ENCODE peak calls at places on chromosome 11, in eight cellular contexts. One of them, this sample, is unnamed.
A peak's percentile ranks its signal among the peaks of the same experiment; 100 is the strongest.

GRCh38 chr11:34427171-34427805 is 11.4 kb upstream of the CAT start:
- DNase-seq in stimulated activated effector memory CD8-positive, alpha-beta T cell treated with anti-CD3 and anti-CD28 coated beads, Interleukin-12 subunit alpha, Interleukin-12 subunit beta, amount 100 ng/mL, for 72 hours: no peak
- DNase-seq in Caki2: peak; percentile 82
- DNase-seq in activated CD4-positive, CD25-positive, alpha-beta regulatory T cell: no peak
- DNase-seq in GM06990: no peak
- DNase-seq in H9: no peak
- DNase-seq in cardiac muscle cell: peak; percentile 85
- DNase-seq in activated naive CD8-positive, alpha-beta T cell treated with anti-CD3 and anti-CD28 coated beads, Interleukin-2, amount 50 U/mL, for 16 hours: no peak
- DNase-seq in this sample: no peak

GRCh38 chr11:71996946-71997345 is 1.8 kb upstream of the IL18BP start:
- DNase-seq in stimulated activated effector memory CD8-positive, alpha-beta T cell treated with anti-CD3 and anti-CD28 coated beads, Interleukin-12 subunit alpha, Interleukin-12 subunit beta, amount 100 ng/mL, for 72 hours: no peak
- DNase-seq in Caki2: no peak
- DNase-seq in activated CD4-positive, CD25-positive, alpha-beta regulatory T cell: no peak
- DNase-seq in GM06990: no peak
- DNase-seq in H9: no peak
- DNase-seq in cardiac muscle cell: no peak
- DNase-seq in activated naive CD8-positive, alpha-beta T cell treated with anti-CD3 and anti-CD28 coated beads, Interleukin-2, amount 50 U/mL, for 16 hours: no peak
- DNase-seq in this sample: no peak

GRCh38 chr11:103624708-103625623 is 411.5 kb upstream of the DDI1 start:
- DNase-seq in stimulated activated effector memory CD8-positive, alpha-beta T cell treated with anti-CD3 and anti-CD28 coated beads, Interleukin-12 subunit alpha, Interleukin-12 subunit beta, amount 100 ng/mL, for 72 hours: no peak
- DNase-seq in Caki2: peak; percentile 88
- DNase-seq in activated CD4-positive, CD25-positive, alpha-beta regulatory T cell: no peak
- DNase-seq in GM06990: no peak
- DNase-seq in H9: no peak
- DNase-seq in cardiac muscle cell: peak; percentile 93
- DNase-seq in activated naive CD8-positive, alpha-beta T cell treated with anti-CD3 and anti-CD28 coated beads, Interleukin-2, amount 50 U/mL, for 16 hours: no peak
- DNase-seq in this sample: no peak

GRCh38 chr11:34262601-34263081 is 95.2 kb downstream of the ABTB2 start:
- DNase-seq in stimulated activated effector memory CD8-positive, alpha-beta T cell treated with anti-CD3 and anti-CD28 coated beads, Interleukin-12 subunit alpha, Interleukin-12 subunit beta, amount 100 ng/mL, for 72 hours: no peak
- DNase-seq in Caki2: no peak
- DNase-seq in activated CD4-positive, CD25-positive, alpha-beta regulatory T cell: no peak
- DNase-seq in GM06990: no peak
- DNase-seq in H9: no peak
- DNase-seq in cardiac muscle cell: no peak
- DNase-seq in activated naive CD8-positive, alpha-beta T cell treated with anti-CD3 and anti-CD28 coated beads, Interleukin-2, amount 50 U/mL, for 16 hours: no peak
- DNase-seq in this sample: no peak

GRCh38 chr11:110715541-110715940 is 3.3 kb upstream of the ARHGAP20 start:
- DNase-seq in stimulated activated effector memory CD8-positive, alpha-beta T cell treated with anti-CD3 and anti-CD28 coated beads, Interleukin-12 subunit alpha, Interleukin-12 subunit beta, amount 100 ng/mL, for 72 hours: no peak
- DNase-seq in Caki2: no peak
- DNase-seq in activated CD4-positive, CD25-positive, alpha-beta regulatory T cell: no peak
- DNase-seq in GM06990: no peak
- DNase-seq in H9: no peak
- DNase-seq in cardiac muscle cell: peak; percentile 81
- DNase-seq in activated naive CD8-positive, alpha-beta T cell treated with anti-CD3 and anti-CD28 coated beads, Interleukin-2, amount 50 U/mL, for 16 hours: no peak
- DNase-seq in this sample: no peak

GRCh38 chr11:46669606-46670243 is 30.7 kb downstream of the ARHGAP1 start:
- DNase-seq in stimulated activated effector memory CD8-positive, alpha-beta T cell treated with anti-CD3 and anti-CD28 coated beads, Interleukin-12 subunit alpha, Interleukin-12 subunit beta, amount 100 ng/mL, for 72 hours: no peak
- DNase-seq in Caki2: no peak
- DNase-seq in activated CD4-positive, CD25-positive, alpha-beta regulatory T cell: no peak
- DNase-seq in GM06990: no peak
- DNase-seq in H9: no peak
- DNase-seq in cardiac muscle cell: no peak
- DNase-seq in activated naive CD8-positive, alpha-beta T cell treated with anti-CD3 and anti-CD28 coated beads, Interleukin-2, amount 50 U/mL, for 16 hours: no peak
- DNase-seq in this sample: no peak

GRCh38 chr11:95445746-95446333 is 214.8 kb upstream of the SESN3 start:
- DNase-seq in stimulated activated effector memory CD8-positive, alpha-beta T cell treated with anti-CD3 and anti-CD28 coated beads, Interleukin-12 subunit alpha, Interleukin-12 subunit beta, amount 100 ng/mL, for 72 hours: no peak
- DNase-seq in Caki2: no peak
- DNase-seq in activated CD4-positive, CD25-positive, alpha-beta regulatory T cell: no peak
- DNase-seq in GM06990: no peak
- DNase-seq in H9: peak; percentile 39
- DNase-seq in cardiac muscle cell: no peak
- DNase-seq in activated naive CD8-positive, alpha-beta T cell treated with anti-CD3 and anti-CD28 coated beads, Interleukin-2, amount 50 U/mL, for 16 hours: no peak
- DNase-seq in this sample: no peak

GRCh38 chr11:126716456-126717083 is 284.0 kb downstream of the KIRREL3 start:
- DNase-seq in stimulated activated effector memory CD8-positive, alpha-beta T cell treated with anti-CD3 and anti-CD28 coated beads, Interleukin-12 subunit alpha, Interleukin-12 subunit beta, amount 100 ng/mL, for 72 hours: peak; percentile 19
- DNase-seq in Caki2: peak; percentile 26
- DNase-seq in activated CD4-positive, CD25-positive, alpha-beta regulatory T cell: no peak
- DNase-seq in GM06990: no peak
- DNase-seq in H9: peak; percentile 57
- DNase-seq in cardiac muscle cell: peak; percentile 51
- DNase-seq in activated naive CD8-positive, alpha-beta T cell treated with anti-CD3 and anti-CD28 coated beads, Interleukin-2, amount 50 U/mL, for 16 hours: no peak
- DNase-seq in this sample: no peak

GRCh38 chr11:110730773-110731172 is 18.5 kb upstream of the ARHGAP20 start:
- DNase-seq in stimulated activated effector memory CD8-positive, alpha-beta T cell treated with anti-CD3 and anti-CD28 coated beads, Interleukin-12 subunit alpha, Interleukin-12 subunit beta, amount 100 ng/mL, for 72 hours: no peak
- DNase-seq in Caki2: no peak
- DNase-seq in activated CD4-positive, CD25-positive, alpha-beta regulatory T cell: no peak
- DNase-seq in GM06990: peak; percentile 3
- DNase-seq in H9: no peak
- DNase-seq in cardiac muscle cell: no peak
- DNase-seq in activated naive CD8-positive, alpha-beta T cell treated with anti-CD3 and anti-CD28 coated beads, Interleukin-2, amount 50 U/mL, for 16 hours: no peak
- DNase-seq in this sample: no peak

GRCh38 chr11:120467627-120468026 is 43.9 kb upstream of the GRIK4 start:
- DNase-seq in stimulated activated effector memory CD8-positive, alpha-beta T cell treated with anti-CD3 and anti-CD28 coated beads, Interleukin-12 subunit alpha, Interleukin-12 subunit beta, amount 100 ng/mL, for 72 hours: no peak
- DNase-seq in Caki2: peak; percentile 2
- DNase-seq in activated CD4-positive, CD25-positive, alpha-beta regulatory T cell: no peak
- DNase-seq in GM06990: no peak
- DNase-seq in H9: no peak
- DNase-seq in cardiac muscle cell: no peak
- DNase-seq in activated naive CD8-positive, alpha-beta T cell treated with anti-CD3 and anti-CD28 coated beads, Interleukin-2, amount 50 U/mL, for 16 hours: no peak
- DNase-seq in this sample: no peak

GRCh38 chr11:17927643-17928343 is 85.1 kb downstream of the SERGEF start:
- DNase-seq in stimulated activated effector memory CD8-positive, alpha-beta T cell treated with anti-CD3 and anti-CD28 coated beads, Interleukin-12 subunit alpha, Interleukin-12 subunit beta, amount 100 ng/mL, for 72 hours: no peak
- DNase-seq in Caki2: no peak
- DNase-seq in activated CD4-positive, CD25-positive, alpha-beta regulatory T cell: no peak
- DNase-seq in GM06990: no peak
- DNase-seq in H9: no peak
- DNase-seq in cardiac muscle cell: peak; percentile 40
- DNase-seq in activated naive CD8-positive, alpha-beta T cell treated with anti-CD3 and anti-CD28 coated beads, Interleukin-2, amount 50 U/mL, for 16 hours: no peak
- DNase-seq in this sample: no peak

GRCh38 chr11:133821776-133822175 is 23.5 kb downstream of the SPATA19 start:
- DNase-seq in stimulated activated effector memory CD8-positive, alpha-beta T cell treated with anti-CD3 and anti-CD28 coated beads, Interleukin-12 subunit alpha, Interleukin-12 subunit beta, amount 100 ng/mL, for 72 hours: no peak
- DNase-seq in Caki2: no peak
- DNase-seq in activated CD4-positive, CD25-positive, alpha-beta regulatory T cell: no peak
- DNase-seq in GM06990: no peak
- DNase-seq in H9: peak; percentile 85
- DNase-seq in cardiac muscle cell: peak; percentile 57
- DNase-seq in activated naive CD8-positive, alpha-beta T cell treated with anti-CD3 and anti-CD28 coated beads, Interleukin-2, amount 50 U/mL, for 16 hours: no peak
- DNase-seq in this sample: peak; percentile 69

GRCh38 chr11:128488471-128488870 is 98.9 kb downstream of the ETS1 start:
- DNase-seq in stimulated activated effector memory CD8-positive, alpha-beta T cell treated with anti-CD3 and anti-CD28 coated beads, Interleukin-12 subunit alpha, Interleukin-12 subunit beta, amount 100 ng/mL, for 72 hours: no peak
- DNase-seq in Caki2: no peak
- DNase-seq in activated CD4-positive, CD25-positive, alpha-beta regulatory T cell: no peak
- DNase-seq in GM06990: no peak
- DNase-seq in H9: no peak
- DNase-seq in cardiac muscle cell: peak; percentile 95
- DNase-seq in activated naive CD8-positive, alpha-beta T cell treated with anti-CD3 and anti-CD28 coated beads, Interleukin-2, amount 50 U/mL, for 16 hours: no peak
- DNase-seq in this sample: no peak

GRCh38 chr11:122215244-122215992 is 99.4 kb upstream of the BLID start:
- DNase-seq in stimulated activated effector memory CD8-positive, alpha-beta T cell treated with anti-CD3 and anti-CD28 coated beads, Interleukin-12 subunit alpha, Interleukin-12 subunit beta, amount 100 ng/mL, for 72 hours: peak; percentile 4
- DNase-seq in Caki2: peak; percentile 62
- DNase-seq in activated CD4-positive, CD25-positive, alpha-beta regulatory T cell: no peak
- DNase-seq in GM06990: peak; percentile 28
- DNase-seq in H9: peak; percentile 84
- DNase-seq in cardiac muscle cell: peak; percentile 97
- DNase-seq in activated naive CD8-positive, alpha-beta T cell treated with anti-CD3 and anti-CD28 coated beads, Interleukin-2, amount 50 U/mL, for 16 hours: no peak
- DNase-seq in this sample: peak; percentile 86

GRCh38 chr11:123578778-123579481 is 75.5 kb downstream of the SCN3B start:
- DNase-seq in stimulated activated effector memory CD8-positive, alpha-beta T cell treated with anti-CD3 and anti-CD28 coated beads, Interleukin-12 subunit alpha, Interleukin-12 subunit beta, amount 100 ng/mL, for 72 hours: no peak
- DNase-seq in Caki2: no peak
- DNase-seq in activated CD4-positive, CD25-positive, alpha-beta regulatory T cell: no peak
- DNase-seq in GM06990: no peak
- DNase-seq in H9: no peak
- DNase-seq in cardiac muscle cell: no peak
- DNase-seq in activated naive CD8-positive, alpha-beta T cell treated with anti-CD3 and anti-CD28 coated beads, Interleukin-2, amount 50 U/mL, for 16 hours: no peak
- DNase-seq in this sample: no peak

GRCh38 chr11:66846671-66847091 is 3.4 kb downstream of the RCE1 start:
- DNase-seq in stimulated activated effector memory CD8-positive, alpha-beta T cell treated with anti-CD3 and anti-CD28 coated beads, Interleukin-12 subunit alpha, Interleukin-12 subunit beta, amount 100 ng/mL, for 72 hours: no peak
- DNase-seq in Caki2: no peak
- DNase-seq in activated CD4-positive, CD25-positive, alpha-beta regulatory T cell: no peak
- DNase-seq in GM06990: no peak
- DNase-seq in H9: no peak
- DNase-seq in cardiac muscle cell: no peak
- DNase-seq in activated naive CD8-positive, alpha-beta T cell treated with anti-CD3 and anti-CD28 coated beads, Interleukin-2, amount 50 U/mL, for 16 hours: no peak
- DNase-seq in this sample: no peak

GRCh38 chr11:46293066-46293465 is 15.6 kb downstream of the CREB3L1 start:
- DNase-seq in stimulated activated effector memory CD8-positive, alpha-beta T cell treated with anti-CD3 and anti-CD28 coated beads, Interleukin-12 subunit alpha, Interleukin-12 subunit beta, amount 100 ng/mL, for 72 hours: no peak
- DNase-seq in Caki2: no peak
- DNase-seq in activated CD4-positive, CD25-positive, alpha-beta regulatory T cell: no peak
- DNase-seq in GM06990: no peak
- DNase-seq in H9: no peak
- DNase-seq in cardiac muscle cell: no peak
- DNase-seq in activated naive CD8-positive, alpha-beta T cell treated with anti-CD3 and anti-CD28 coated beads, Interleukin-2, amount 50 U/mL, for 16 hours: no peak
- DNase-seq in this sample: no peak

GRCh38 chr11:47595967-47596366 is 1.8 kb upstream of the C1QTNF4 start:
- DNase-seq in stimulated activated effector memory CD8-positive, alpha-beta T cell treated with anti-CD3 and anti-CD28 coated beads, Interleukin-12 subunit alpha, Interleukin-12 subunit beta, amount 100 ng/mL, for 72 hours: no peak
- DNase-seq in Caki2: no peak
- DNase-seq in activated CD4-positive, CD25-positive, alpha-beta regulatory T cell: no peak
- DNase-seq in GM06990: no peak
- DNase-seq in H9: no peak
- DNase-seq in cardiac muscle cell: no peak
- DNase-seq in activated naive CD8-positive, alpha-beta T cell treated with anti-CD3 and anti-CD28 coated beads, Interleukin-2, amount 50 U/mL, for 16 hours: no peak
- DNase-seq in this sample: no peak

GRCh38 chr11:7651700-7652099 is 21.6 kb downstream of the CYB5R2 start:
- DNase-seq in stimulated activated effector memory CD8-positive, alpha-beta T cell treated with anti-CD3 and anti-CD28 coated beads, Interleukin-12 subunit alpha, Interleukin-12 subunit beta, amount 100 ng/mL, for 72 hours: no peak
- DNase-seq in Caki2: no peak
- DNase-seq in activated CD4-positive, CD25-positive, alpha-beta regulatory T cell: no peak
- DNase-seq in GM06990: no peak
- DNase-seq in H9: no peak
- DNase-seq in cardiac muscle cell: no peak
- DNase-seq in activated naive CD8-positive, alpha-beta T cell treated with anti-CD3 and anti-CD28 coated beads, Interleukin-2, amount 50 U/mL, for 16 hours: no peak
- DNase-seq in this sample: no peak

GRCh38 chr11:6681949-6682348 is 1.2 kb downstream of the MRPL17 start:
- DNase-seq in stimulated activated effector memory CD8-positive, alpha-beta T cell treated with anti-CD3 and anti-CD28 coated beads, Interleukin-12 subunit alpha, Interleukin-12 subunit beta, amount 100 ng/mL, for 72 hours: no peak
- DNase-seq in Caki2: no peak
- DNase-seq in activated CD4-positive, CD25-positive, alpha-beta regulatory T cell: no peak
- DNase-seq in GM06990: no peak
- DNase-seq in H9: no peak
- DNase-seq in cardiac muscle cell: peak; percentile 46
- DNase-seq in activated naive CD8-positive, alpha-beta T cell treated with anti-CD3 and anti-CD28 coated beads, Interleukin-2, amount 50 U/mL, for 16 hours: no peak
- DNase-seq in this sample: no peak

GRCh38 chr11:65442952-65443351 is 20.4 kb downstream of the NEAT1 start:
- DNase-seq in stimulated activated effector memory CD8-positive, alpha-beta T cell treated with anti-CD3 and anti-CD28 coated beads, Interleukin-12 subunit alpha, Interleukin-12 subunit beta, amount 100 ng/mL, for 72 hours: no peak
- DNase-seq in Caki2: peak; percentile 25
- DNase-seq in activated CD4-positive, CD25-positive, alpha-beta regulatory T cell: no peak
- DNase-seq in GM06990: peak; percentile 65
- DNase-seq in H9: no peak
- DNase-seq in cardiac muscle cell: peak; percentile 38
- DNase-seq in activated naive CD8-positive, alpha-beta T cell treated with anti-CD3 and anti-CD28 coated beads, Interleukin-2, amount 50 U/mL, for 16 hours: no peak
- DNase-seq in this sample: no peak

GRCh38 chr11:75428301-75428724 is 4.7 kb downstream of the KLHL35 start:
- DNase-seq in stimulated activated effector memory CD8-positive, alpha-beta T cell treated with anti-CD3 and anti-CD28 coated beads, Interleukin-12 subunit alpha, Interleukin-12 subunit beta, amount 100 ng/mL, for 72 hours: peak; percentile 18
- DNase-seq in Caki2: no peak
- DNase-seq in activated CD4-positive, CD25-positive, alpha-beta regulatory T cell: peak; percentile 31
- DNase-seq in GM06990: peak; percentile 64
- DNase-seq in H9: peak; percentile 87
- DNase-seq in cardiac muscle cell: peak; percentile 94
- DNase-seq in activated naive CD8-positive, alpha-beta T cell treated with anti-CD3 and anti-CD28 coated beads, Interleukin-2, amount 50 U/mL, for 16 hours: peak; percentile 26
- DNase-seq in this sample: no peak

GRCh38 chr11:44979536-44980399 is 29.1 kb upstream of the TP53I11 start:
- DNase-seq in stimulated activated effector memory CD8-positive, alpha-beta T cell treated with anti-CD3 and anti-CD28 coated beads, Interleukin-12 subunit alpha, Interleukin-12 subunit beta, amount 100 ng/mL, for 72 hours: no peak
- DNase-seq in Caki2: no peak
- DNase-seq in activated CD4-positive, CD25-positive, alpha-beta regulatory T cell: no peak
- DNase-seq in GM06990: no peak
- DNase-seq in H9: peak; percentile 62
- DNase-seq in cardiac muscle cell: no peak
- DNase-seq in activated naive CD8-positive, alpha-beta T cell treated with anti-CD3 and anti-CD28 coated beads, Interleukin-2, amount 50 U/mL, for 16 hours: no peak
- DNase-seq in this sample: no peak

GRCh38 chr11:674406-674805 is 20.6 kb downstream of the DEAF1 start:
- DNase-seq in stimulated activated effector memory CD8-positive, alpha-beta T cell treated with anti-CD3 and anti-CD28 coated beads, Interleukin-12 subunit alpha, Interleukin-12 subunit beta, amount 100 ng/mL, for 72 hours: no peak
- DNase-seq in Caki2: no peak
- DNase-seq in activated CD4-positive, CD25-positive, alpha-beta regulatory T cell: no peak
- DNase-seq in GM06990: no peak
- DNase-seq in H9: no peak
- DNase-seq in cardiac muscle cell: no peak
- DNase-seq in activated naive CD8-positive, alpha-beta T cell treated with anti-CD3 and anti-CD28 coated beads, Interleukin-2, amount 50 U/mL, for 16 hours: no peak
- DNase-seq in this sample: no peak

GRCh38 chr11:114556135-114556534 is 3.5 kb downstream of the NXPE1 start:
- DNase-seq in stimulated activated effector memory CD8-positive, alpha-beta T cell treated with anti-CD3 and anti-CD28 coated beads, Interleukin-12 subunit alpha, Interleukin-12 subunit beta, amount 100 ng/mL, for 72 hours: no peak
- DNase-seq in Caki2: no peak
- DNase-seq in activated CD4-positive, CD25-positive, alpha-beta regulatory T cell: no peak
- DNase-seq in GM06990: no peak
- DNase-seq in H9: no peak
- DNase-seq in cardiac muscle cell: no peak
- DNase-seq in activated naive CD8-positive, alpha-beta T cell treated with anti-CD3 and anti-CD28 coated beads, Interleukin-2, amount 50 U/mL, for 16 hours: no peak
- DNase-seq in this sample: no peak

GRCh38 chr11:111793863-111794262 is 27.7 kb upstream of the PPP2R1B start:
- DNase-seq in stimulated activated effector memory CD8-positive, alpha-beta T cell treated with anti-CD3 and anti-CD28 coated beads, Interleukin-12 subunit alpha, Interleukin-12 subunit beta, amount 100 ng/mL, for 72 hours: no peak
- DNase-seq in Caki2: peak; percentile 44
- DNase-seq in activated CD4-positive, CD25-positive, alpha-beta regulatory T cell: no peak
- DNase-seq in GM06990: no peak
- DNase-seq in H9: no peak
- DNase-seq in cardiac muscle cell: peak; percentile 18
- DNase-seq in activated naive CD8-positive, alpha-beta T cell treated with anti-CD3 and anti-CD28 coated beads, Interleukin-2, amount 50 U/mL, for 16 hours: no peak
- DNase-seq in this sample: no peak

GRCh38 chr11:88414385-88414861 is 76.9 kb upstream of the CTSC start:
- DNase-seq in stimulated activated effector memory CD8-positive, alpha-beta T cell treated with anti-CD3 and anti-CD28 coated beads, Interleukin-12 subunit alpha, Interleukin-12 subunit beta, amount 100 ng/mL, for 72 hours: no peak
- DNase-seq in Caki2: no peak
- DNase-seq in activated CD4-positive, CD25-positive, alpha-beta regulatory T cell: no peak
- DNase-seq in GM06990: no peak
- DNase-seq in H9: no peak
- DNase-seq in cardiac muscle cell: peak; percentile 93
- DNase-seq in activated naive CD8-positive, alpha-beta T cell treated with anti-CD3 and anti-CD28 coated beads, Interleukin-2, amount 50 U/mL, for 16 hours: no peak
- DNase-seq in this sample: no peak

GRCh38 chr11:73358071-73358470 is 18.1 kb upstream of the RELT start:
- DNase-seq in stimulated activated effector memory CD8-positive, alpha-beta T cell treated with anti-CD3 and anti-CD28 coated beads, Interleukin-12 subunit alpha, Interleukin-12 subunit beta, amount 100 ng/mL, for 72 hours: no peak
- DNase-seq in Caki2: no peak
- DNase-seq in activated CD4-positive, CD25-positive, alpha-beta regulatory T cell: no peak
- DNase-seq in GM06990: no peak
- DNase-seq in H9: no peak
- DNase-seq in cardiac muscle cell: no peak
- DNase-seq in activated naive CD8-positive, alpha-beta T cell treated with anti-CD3 and anti-CD28 coated beads, Interleukin-2, amount 50 U/mL, for 16 hours: no peak
- DNase-seq in this sample: no peak

GRCh38 chr11:61362542-61362875 is 335 bp downstream of the TMEM138 start:
- DNase-seq in stimulated activated effector memory CD8-positive, alpha-beta T cell treated with anti-CD3 and anti-CD28 coated beads, Interleukin-12 subunit alpha, Interleukin-12 subunit beta, amount 100 ng/mL, for 72 hours: peak; percentile 8
- DNase-seq in Caki2: no peak
- DNase-seq in activated CD4-positive, CD25-positive, alpha-beta regulatory T cell: peak; percentile 14
- DNase-seq in GM06990: no peak
- DNase-seq in H9: no peak
- DNase-seq in cardiac muscle cell: peak; percentile 67
- DNase-seq in activated naive CD8-positive, alpha-beta T cell treated with anti-CD3 and anti-CD28 coated beads, Interleukin-2, amount 50 U/mL, for 16 hours: no peak
- DNase-seq in this sample: no peak

GRCh38 chr11:47289856-47290255 is 19.9 kb downstream of the MADD start:
- DNase-seq in stimulated activated effector memory CD8-positive, alpha-beta T cell treated with anti-CD3 and anti-CD28 coated beads, Interleukin-12 subunit alpha, Interleukin-12 subunit beta, amount 100 ng/mL, for 72 hours: no peak
- DNase-seq in Caki2: no peak
- DNase-seq in activated CD4-positive, CD25-positive, alpha-beta regulatory T cell: no peak
- DNase-seq in GM06990: no peak
- DNase-seq in H9: no peak
- DNase-seq in cardiac muscle cell: no peak
- DNase-seq in activated naive CD8-positive, alpha-beta T cell treated with anti-CD3 and anti-CD28 coated beads, Interleukin-2, amount 50 U/mL, for 16 hours: no peak
- DNase-seq in this sample: no peak

GRCh38 chr11:57763568-57763967 is 2.0 kb downstream of the CTNND1 start:
- DNase-seq in stimulated activated effector memory CD8-positive, alpha-beta T cell treated with anti-CD3 and anti-CD28 coated beads, Interleukin-12 subunit alpha, Interleukin-12 subunit beta, amount 100 ng/mL, for 72 hours: no peak
- DNase-seq in Caki2: peak; percentile 45
- DNase-seq in activated CD4-positive, CD25-positive, alpha-beta regulatory T cell: no peak
- DNase-seq in GM06990: no peak
- DNase-seq in H9: no peak
- DNase-seq in cardiac muscle cell: peak; percentile 55
- DNase-seq in activated naive CD8-positive, alpha-beta T cell treated with anti-CD3 and anti-CD28 coated beads, Interleukin-2, amount 50 U/mL, for 16 hours: no peak
- DNase-seq in this sample: no peak

GRCh38 chr11:44575288-44575672 is 9.8 kb downstream of the CD82 start:
- DNase-seq in stimulated activated effector memory CD8-positive, alpha-beta T cell treated with anti-CD3 and anti-CD28 coated beads, Interleukin-12 subunit alpha, Interleukin-12 subunit beta, amount 100 ng/mL, for 72 hours: no peak
- DNase-seq in Caki2: no peak
- DNase-seq in activated CD4-positive, CD25-positive, alpha-beta regulatory T cell: no peak
- DNase-seq in GM06990: no peak
- DNase-seq in H9: no peak
- DNase-seq in cardiac muscle cell: no peak
- DNase-seq in activated naive CD8-positive, alpha-beta T cell treated with anti-CD3 and anti-CD28 coated beads, Interleukin-2, amount 50 U/mL, for 16 hours: peak; percentile 23
- DNase-seq in this sample: no peak

GRCh38 chr11:58495906-58496305 is 12.0 kb downstream of the OR5B21 start:
- DNase-seq in stimulated activated effector memory CD8-positive, alpha-beta T cell treated with anti-CD3 and anti-CD28 coated beads, Interleukin-12 subunit alpha, Interleukin-12 subunit beta, amount 100 ng/mL, for 72 hours: no peak
- DNase-seq in Caki2: no peak
- DNase-seq in activated CD4-positive, CD25-positive, alpha-beta regulatory T cell: no peak
- DNase-seq in GM06990: no peak
- DNase-seq in H9: no peak
- DNase-seq in cardiac muscle cell: no peak
- DNase-seq in activated naive CD8-positive, alpha-beta T cell treated with anti-CD3 and anti-CD28 coated beads, Interleukin-2, amount 50 U/mL, for 16 hours: no peak
- DNase-seq in this sample: no peak